ENCODE peak calls at places on chromosomes 11 and 22, in eight cellular contexts. W, D, V, I, G, T, Q and K are unnamed samples.

GRCh38 chr11:60165538-60165937 is 17.3 kb downstream of the MS4A6A start:
- DNase-seq in V (no peak), Q (no peak), W (no peak), G (no peak), I (no peak), D (no peak), T (no peak), K (no peak)

GRCh38 chr22:20937031-20937793 is 20.0 kb downstream of the CRKL start:
- DNase-seq in I (no peak), V (no peak), D (no peak), Q (no peak), G (peak), T (no peak), W (no peak), K (no peak)

GRCh38 chr11:57379732-57380131 is 1.2 kb downstream of the PRG3 start:
- DNase-seq in V (peak), W (no peak), G (no peak), Q (no peak), I (no peak), T (peak), D (peak), K (peak)

GRCh38 chr11:1943576-1943975 is 3.6 kb upstream of the MRPL23 start:
- DNase-seq in D (no peak), T (peak), G (no peak), V (no peak), Q (no peak), W (no peak), I (no peak), K (peak)

GRCh38 chr11:20275987-20276660 is 87.4 kb upstream of the HTATIP2 start:
- DNase-seq in W (no peak), Q (no peak), V (no peak), T (no peak), I (no peak), G (no peak), D (no peak), K (no peak)

GRCh38 chr22:49983148-49984042 is 22.8 kb downstream of the PIM3 start:
- DNase-seq in D (no peak), W (peak), Q (no peak), T (peak), G (no peak), I (no peak), V (no peak), K (peak)

GRCh38 chr11:59216654-59217640 is 4.2 kb upstream of the MPEG1 start:
- DNase-seq in T (no peak), D (no peak), I (no peak), G (no peak), Q (peak), V (peak), W (no peak), K (no peak)

GRCh38 chr22:44567846-44568493 is 69.9 kb upstream of the RTL6 start:
- DNase-seq in I (peak), V (peak), T (no peak), D (peak), W (no peak), Q (no peak), G (no peak), K (peak)

GRCh38 chr22:47304191-47304831 is 541.9 kb downstream of the TBC1D22A start:
- DNase-seq in Q (no peak), D (no peak), I (no peak), V (no peak), W (peak), T (no peak), G (no peak), K (no peak)

GRCh38 chr11:134512061-134512460 is 100.0 kb upstream of the B3GAT1 start:
- DNase-seq in I (no peak), W (no peak), V (no peak), T (no peak), G (no peak), D (no peak), Q (no peak), K (no peak)

GRCh38 chr22:40487663-40488249 is 117.4 kb downstream of the SGSM3 start:
- DNase-seq in I (peak), Q (no peak), W (peak), V (peak), D (peak), G (peak), T (no peak), K (no peak)

GRCh38 chr11:82653752-82654151 is 79.9 kb downstream of the FAM181B start:
- DNase-seq in D (no peak), I (no peak), T (no peak), V (no peak), G (no peak), W (no peak), Q (no peak), K (no peak)

DNA sequence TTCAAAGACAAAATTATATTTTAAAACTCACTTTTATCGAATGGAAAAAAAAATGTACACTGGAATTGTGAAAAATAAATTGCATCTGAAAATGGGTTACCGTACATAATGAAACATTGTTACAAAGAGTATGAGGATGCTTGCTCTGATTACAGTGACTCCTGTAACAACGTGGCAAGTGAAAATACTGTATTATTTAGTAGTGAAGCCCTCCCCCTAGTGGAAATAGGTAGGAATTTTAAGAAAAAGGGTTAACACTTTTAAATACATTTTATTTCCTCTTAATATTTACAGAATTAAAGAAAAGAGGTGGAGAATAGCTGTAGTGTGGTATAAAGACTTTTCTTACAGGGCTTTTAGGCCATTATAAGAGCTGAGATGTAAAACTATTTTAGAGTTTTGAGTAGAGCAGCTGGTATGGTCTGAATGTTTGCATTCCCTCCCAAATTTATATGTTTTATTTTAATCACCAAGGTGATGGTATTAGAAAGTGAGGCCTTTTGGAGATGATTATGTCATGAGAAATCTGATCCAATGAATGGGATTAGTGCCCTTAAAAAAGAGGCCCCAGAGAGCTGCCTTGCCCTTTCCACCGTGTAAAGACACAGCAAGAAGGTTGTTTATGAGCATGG is 25.2 kb downstream of the FAM76B start:
- DNase-seq in D (peak), G (peak), Q (no peak), T (no peak), V (peak), I (peak), W (peak), K (no peak)
- TF ChIP-seq USF2 in D (no peak), G (no peak), Q (no peak), T (no peak), V (no peak), I (no peak), W (no peak), K (no peak)

GRCh38 chr11:119359365-119360229 is 13.1 kb upstream of the MFRP start:
- DNase-seq in W (no peak), V (no peak), G (no peak), Q (no peak), I (no peak), T (no peak), D (no peak), K (no peak)

GRCh38 chr11:119355091-119355843 is 8.8 kb upstream of the MFRP start:
- DNase-seq in T (no peak), G (no peak), D (no peak), Q (no peak), W (no peak), I (no peak), V (no peak), K (no peak)

GRCh38 chr11:119352857-119353260 is 6.4 kb upstream of the MFRP start:
- DNase-seq in G (no peak), V (no peak), D (no peak), W (peak), I (peak), T (no peak), Q (no peak), K (no peak)

GRCh38 chr11:119357069-119357468 is 10.6 kb upstream of the MFRP start:
- DNase-seq in W (no peak), D (no peak), T (no peak), I (no peak), V (no peak), Q (no peak), G (no peak), K (no peak)

GRCh38 chr11:119356349-119357031 is 10.0 kb upstream of the MFRP start:
- DNase-seq in D (peak), W (peak), Q (no peak), G (peak), V (peak), T (peak), I (no peak), K (peak)
- TF ChIP-seq USF2 in D (no peak), W (no peak), Q (no peak), G (no peak), V (no peak), T (no peak), I (no peak), K (no peak)

DNA sequence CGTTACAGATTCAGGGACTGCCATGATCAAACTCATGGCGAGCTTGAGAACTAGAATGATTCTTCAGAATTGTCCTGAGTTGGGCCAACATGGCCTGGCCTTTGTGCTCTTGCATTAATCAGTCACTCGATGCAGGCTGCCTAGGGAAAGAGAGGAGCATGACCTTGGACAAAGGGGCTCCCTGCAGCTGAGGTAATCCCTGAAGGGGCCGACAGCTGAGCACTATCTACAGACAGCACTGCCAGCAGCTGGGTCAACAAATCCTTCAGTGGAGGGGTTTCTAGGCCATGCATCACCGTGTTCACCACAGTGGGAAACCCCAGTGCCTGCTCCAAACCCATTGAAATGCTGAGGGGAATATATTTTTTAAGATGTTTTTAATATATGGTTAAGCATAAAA is 159.5 kb upstream of the POU2AF2 start:
- DNase-seq in G (no peak), Q (no peak), I (peak), T (no peak), D (no peak), W (no peak), V (no peak), K (peak)
- TF ChIP-seq USF2 in G (no peak), Q (no peak), I (no peak), T (no peak), D (no peak), W (no peak), V (no peak), K (no peak)

DNA sequence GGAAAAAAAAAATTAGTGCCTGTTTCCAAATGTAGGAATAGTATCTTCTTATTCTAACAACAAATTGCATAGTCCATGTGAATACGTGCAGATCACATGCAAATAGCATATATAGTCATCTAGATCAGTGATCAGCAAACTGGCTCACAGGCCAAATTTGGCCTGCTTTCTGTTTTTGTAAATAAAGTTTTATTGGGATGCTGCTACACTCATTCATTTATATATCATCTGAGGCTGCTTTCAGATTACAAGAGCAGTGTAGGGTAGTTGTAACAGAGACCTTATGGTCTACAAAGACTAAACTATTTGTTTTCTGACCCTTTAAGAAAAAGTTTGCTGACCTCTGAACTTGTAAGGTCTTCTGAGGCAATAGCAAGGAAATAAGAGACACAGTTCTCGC is 65.6 kb downstream of the SFI1 start:
- DNase-seq in D (no peak), G (no peak), V (no peak), Q (no peak), I (no peak), W (no peak), T (no peak), K (no peak)
- TF ChIP-seq USF2 in D (no peak), G (no peak), V (no peak), Q (no peak), I (no peak), W (no peak), T (no peak), K (no peak)

DNA sequence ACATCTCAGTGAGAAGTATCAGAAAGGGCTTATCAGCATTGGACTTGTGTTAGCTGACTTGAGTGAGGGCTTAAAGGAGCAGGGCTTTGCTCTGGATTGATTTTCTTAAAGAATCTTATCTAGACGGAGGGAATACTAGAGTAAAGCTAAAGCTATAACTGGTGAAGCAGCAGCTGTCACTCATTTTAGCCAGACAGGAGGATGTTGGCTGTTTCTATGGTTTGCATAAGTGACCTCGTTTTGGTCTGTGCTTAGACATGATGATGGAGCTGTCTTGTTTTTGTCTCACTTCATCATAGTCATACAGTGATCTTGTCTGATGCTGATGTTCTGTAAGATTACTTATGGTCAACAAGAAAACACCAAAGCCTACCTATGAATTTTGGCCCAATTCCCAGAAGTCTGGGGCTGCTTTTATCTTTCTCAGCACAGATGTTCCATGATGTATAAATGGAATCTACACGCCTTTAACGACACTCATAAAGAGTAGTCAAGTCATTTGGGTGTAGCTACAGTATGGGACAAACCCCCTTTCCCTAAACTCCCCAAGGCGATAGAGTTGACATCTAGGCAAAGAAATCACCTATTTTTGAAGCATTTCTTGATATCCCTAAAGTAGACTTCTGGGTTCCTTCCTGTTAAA is 77.5 kb upstream of the UCP3 start:
- DNase-seq in T (no peak), I (no peak), W (peak), D (no peak), Q (no peak), G (peak), V (no peak), K (no peak)
- TF ChIP-seq USF2 in T (no peak), I (no peak), W (no peak), D (no peak), Q (no peak), G (no peak), V (no peak), K (no peak)

GRCh38 chr22:36237462-36238347 is 1.6 kb downstream of the APOL2 start:
- DNase-seq in T (no peak), V (no peak), W (no peak), G (no peak), D (no peak), I (no peak), Q (no peak), K (no peak)
- TF ChIP-seq USF2 in T (no peak), V (no peak), W (no peak), G (no peak), D (no peak), I (no peak), Q (no peak), K (no peak)

GRCh38 chr11:94790771-94791180 is 22.6 kb downstream of the AMOTL1 start:
- DNase-seq in V (peak), G (no peak), D (no peak), Q (no peak), T (no peak), W (no peak), I (no peak), K (no peak)
- TF ChIP-seq USF2 in V (no peak), G (no peak), D (no peak), Q (no peak), T (no peak), W (no peak), I (no peak), K (no peak)

DNA sequence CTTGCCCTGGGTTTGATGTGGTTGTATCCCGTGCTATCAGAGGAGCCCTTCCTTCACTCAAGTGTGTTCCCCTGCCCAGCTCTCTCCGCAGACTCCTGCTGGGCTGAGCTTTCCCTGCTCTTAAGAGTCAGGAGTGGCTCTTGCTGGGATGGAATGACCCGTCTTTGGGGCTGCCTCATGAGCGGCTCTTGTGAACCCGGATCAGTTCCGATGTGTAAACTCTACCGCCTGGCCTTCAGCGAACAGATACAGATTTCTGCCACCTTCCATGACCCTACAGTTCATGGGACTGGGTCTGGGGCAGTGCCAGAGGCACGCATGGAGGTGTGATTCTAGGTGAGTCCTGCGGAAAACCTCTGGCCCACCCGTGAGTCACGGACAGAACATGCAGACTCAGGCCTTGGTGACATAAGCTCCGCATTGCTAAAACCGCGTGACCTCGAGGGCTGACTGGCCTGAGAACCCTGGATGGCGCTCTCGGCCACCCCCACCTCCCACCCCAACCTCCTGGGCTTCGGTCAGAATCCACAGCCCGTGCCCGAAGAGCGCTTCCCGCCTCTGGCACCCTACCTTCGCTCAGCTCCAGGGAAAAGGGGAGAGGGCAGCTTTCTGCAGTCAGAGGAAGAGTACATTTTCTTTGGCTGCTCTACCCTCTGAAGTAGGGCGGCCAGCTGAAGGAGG is 1.3 kb upstream of the ZBTB16 start:
- DNase-seq in T (peak), G (no peak), Q (no peak), I (no peak), V (no peak), W (no peak), D (no peak), K (peak)
- TF ChIP-seq USF2 in T (no peak), G (no peak), Q (no peak), I (no peak), V (no peak), W (no peak), D (no peak), K (no peak)

DNA sequence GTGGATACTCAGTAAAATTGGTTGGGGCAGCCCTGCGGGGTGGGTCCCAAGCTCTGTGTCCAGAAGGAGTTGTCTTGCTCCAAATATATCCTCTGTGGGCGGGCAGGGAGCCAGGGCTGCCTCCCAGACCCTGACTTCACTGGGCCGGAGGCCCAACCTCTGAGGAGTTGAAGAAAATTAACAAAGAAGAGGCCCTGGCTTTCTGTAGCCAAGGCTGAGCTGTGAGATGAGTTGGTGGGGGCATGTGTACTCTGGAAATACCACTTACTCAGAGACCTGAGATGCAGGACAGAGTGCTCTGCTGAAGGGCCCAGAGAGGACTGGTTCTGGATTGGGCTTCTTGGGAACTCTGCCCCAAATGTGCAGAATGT is 96.3 kb downstream of the SWAP70 start:
- DNase-seq in T (no peak), G (no peak), W (no peak), D (no peak), V (peak), Q (no peak), I (no peak), K (no peak)
- TF ChIP-seq USF2 in T (no peak), G (no peak), W (no peak), D (no peak), V (no peak), Q (no peak), I (no peak), K (no peak)

DNA sequence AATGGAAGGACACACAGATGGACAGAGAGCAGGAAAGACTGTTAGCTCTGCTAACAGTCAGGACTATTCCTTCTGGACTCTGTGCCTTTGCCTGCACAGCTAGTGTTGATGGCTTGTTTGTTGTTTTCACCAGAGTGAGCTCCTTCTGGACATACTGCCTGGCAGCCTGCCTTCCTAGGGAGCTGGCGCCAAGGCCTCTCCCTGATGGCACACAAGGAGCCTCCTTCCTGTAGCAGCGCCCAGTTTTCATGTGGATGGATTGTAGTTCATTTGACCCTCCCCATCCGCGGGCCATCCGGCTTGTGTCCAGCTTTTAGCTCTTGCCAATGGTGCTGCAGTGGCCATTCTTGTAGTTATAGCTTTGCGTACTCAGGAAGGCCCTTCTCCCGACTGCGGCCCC is 16.6 kb upstream of the BCR start:
- DNase-seq in V (no peak), W (no peak), D (no peak), T (no peak), I (no peak), G (no peak), Q (no peak), K (no peak)
- TF ChIP-seq USF2 in V (no peak), W (no peak), D (no peak), T (no peak), I (no peak), G (no peak), Q (no peak), K (no peak)